ENCODE peak calls at places on chromosome 17, in four cellular contexts. J, D, N and U are unnamed samples.

GRCh38 chr17:34414338-34414737 is 51.3 kb upstream of the CCL1 start:
- DNase-seq in J (no peak), N (no peak), D (no peak), U (no peak)

GRCh38 chr17:2195729-2196128 is 107.9 kb downstream of the SMG6 start:
- DNase-seq in J (no peak), D (no peak), N (no peak), U (no peak)

GRCh38 chr17:63024716-63025115 is 58.7 kb downstream of the TANC2 start:
- DNase-seq in N (no peak), D (no peak), J (no peak), U (peak; percentile 57)

GRCh38 chr17:9658593-9659211 is 13.4 kb downstream of the USP43 start:
- DNase-seq in J (peak; percentile 54), N (no peak), D (no peak), U (peak; percentile 89)

GRCh38 chr17:64213995-64214507 is 49.0 kb downstream of the TEX2 start:
- DNase-seq in J (no peak), D (no peak), N (peak; percentile 55), U (peak; percentile 54)

GRCh38 chr17:1511290-1511689 is 5.1 kb downstream of the INPP5K start:
- DNase-seq in N (no peak), J (peak; percentile 32), D (no peak), U (peak; percentile 72)

GRCh38 chr17:1802429-1802828 is 27.3 kb downstream of the SMYD4 start:
- DNase-seq in J (no peak), N (no peak), D (no peak), U (no peak)

GRCh38 chr17:55420776-55421178 is 858 bp downstream of the MMD start:
- DNase-seq in J (peak; percentile 57), N (no peak), D (peak; percentile 11), U (no peak)

GRCh38 chr17:79875511-79875910 is 36.3 kb upstream of the CBX4 start:
- DNase-seq in D (no peak), N (no peak), J (no peak), U (no peak)

GRCh38 chr17:39240631-39241030 is 14.9 kb upstream of the STAC2 start:
- DNase-seq in N (no peak), D (no peak), J (no peak), U (no peak)

GRCh38 chr17:57257911-57258885 is 1.9 kb downstream of the MSI2 start:
- DNase-seq in D (no peak), N (no peak), J (no peak), U (peak; percentile 20)

GRCh38 chr17:6711681-6712057 is 1.5 kb downstream of the SLC13A5 start:
- DNase-seq in D (no peak), J (no peak), N (no peak), U (no peak)

GRCh38 chr17:6654816-6655731 is 3.5 kb downstream of the C17orf100 start:
- DNase-seq in D (no peak), J (peak; percentile 58), N (no peak), U (no peak)

GRCh38 chr17:40561294-40561870 is 3.9 kb downstream of the CCR7 start:
- DNase-seq in J (no peak), N (no peak), D (no peak), U (no peak)

GRCh38 chr17:2041561-2042354 is at the start of gene OVCA2:
- DNase-seq in J (peak; percentile 96), N (peak; percentile 69), D (peak; percentile 88), U (peak; percentile 96)

GRCh38 chr17:76888661-76889060 is 20.5 kb downstream of the MGAT5B start:
- DNase-seq in D (no peak), J (no peak), N (no peak), U (no peak)

GRCh38 chr17:72697602-72698146 is 394.8 kb downstream of the SLC39A11 start:
- DNase-seq in J (no peak), D (no peak), N (no peak), U (no peak)

GRCh38 chr17:77036841-77037381 is 103.9 kb upstream of the SEC14L1 start:
- DNase-seq in J (peak; percentile 50), D (no peak), N (peak; percentile 46), U (no peak)

GRCh38 chr17:1720856-1721386 is 3.6 kb upstream of the WDR81 start:
- DNase-seq in D (peak; percentile 29), J (peak; percentile 80), N (no peak), U (peak; percentile 74)

GRCh38 chr17:61235821-61236197 is 163.8 kb upstream of the TBX2 start:
- DNase-seq in D (no peak), N (no peak), J (no peak), U (peak; percentile 82)

GRCh38 chr17:50737118-50737698 is 17.8 kb downstream of the LUC7L3 start:
- DNase-seq in D (no peak), N (no peak), J (no peak), U (no peak)

GRCh38 chr17:12618557-12618956 is 47.1 kb upstream of the MYOCD start:
- DNase-seq in D (peak; percentile 71), J (no peak), N (no peak), U (peak; percentile 39)

GRCh38 chr17:7988750-7989178 is 13.7 kb upstream of the GUCY2D start:
- DNase-seq in J (peak; percentile 26), N (peak; percentile 24), D (peak; percentile 69), U (peak; percentile 91)

GRCh38 chr17:11705111-11705510 is 106.8 kb downstream of the DNAH9 start:
- DNase-seq in D (no peak), N (peak; percentile 18), J (peak; percentile 51), U (peak; percentile 3)

GRCh38 chr17:46020023-46020735 is 21.1 kb downstream of the STH start:
- DNase-seq in N (no peak), D (no peak), J (peak; percentile 33), U (no peak)

GRCh38 chr17:66939461-66940114 is 24.9 kb upstream of the CACNG4 start:
- DNase-seq in D (no peak), J (no peak), N (no peak), U (no peak)

GRCh38 chr17:42653179-42654124 is 5.6 kb upstream of the TUBG2 start:
- DNase-seq in D (peak; percentile 38), J (peak; percentile 31), N (no peak), U (peak; percentile 83)

GRCh38 chr17:38584350-38584925 is 21.3 kb downstream of the SRCIN1 start:
- DNase-seq in N (no peak), D (no peak), J (peak; percentile 73), U (peak; percentile 60)

GRCh38 chr17:79036609-79037008 is 12.6 kb downstream of the C1QTNF1 start:
- DNase-seq in J (no peak), D (peak; percentile 64), N (no peak), U (peak; percentile 88)

GRCh38 chr17:76524598-76525512 is 12.7 kb downstream of the CYGB start:
- DNase-seq in D (no peak), N (no peak), J (peak; percentile 43), U (peak; percentile 58)

GRCh38 chr17:74452841-74453661 is 13.4 kb upstream of the CD300A start:
- DNase-seq in N (peak; percentile 40), J (no peak), D (no peak), U (no peak)

GRCh38 chr17:4744999-4745969 is 5.6 kb upstream of the CXCL16 start:
- DNase-seq in D (no peak), J (no peak), N (no peak), U (no peak)

GRCh38 chr17:82435103-82435502 is 15.4 kb downstream of the CYBC1 start:
- DNase-seq in J (no peak), N (no peak), D (no peak), U (peak; percentile 30)

GRCh38 chr17:70134777-70135176 is 34.6 kb upstream of the KCNJ2 start:
- DNase-seq in N (no peak), D (no peak), J (no peak), U (no peak)